ENCODE peak calls at places on chromosomes 3 and 15, in ten cellular contexts. V, T, U, D, R, O, A, J, P and I are unnamed samples.

GRCh38 chr3:54087581-54088410 is 34.6 kb upstream of the CACNA2D3 start:
- DNase-seq in A (no peak), O (peak), J (no peak), U (peak), R (peak), P (no peak), T (peak), D (no peak), V (peak), I (no peak)

GRCh38 chr15:74174966-74175270 is 1.4 kb downstream of the ISLR start:
- DNase-seq in D (no peak), A (no peak), V (no peak), P (peak), R (no peak), U (no peak), O (peak), T (no peak), J (no peak), I (no peak)

GRCh38 chr3:55000546-55000945 is 72.7 kb upstream of the LRTM1 start:
- DNase-seq in D (no peak), R (peak), V (no peak), O (no peak), J (no peak), A (no peak), T (peak), P (no peak), U (peak), I (peak)

GRCh38 chr15:33612721-33613304 is 302.0 kb downstream of the RYR3 start:
- DNase-seq in A (no peak), U (no peak), O (peak), R (no peak), V (no peak), D (no peak), J (no peak), T (no peak), P (no peak), I (no peak)

GRCh38 chr3:32423534-32423933 is 31.9 kb downstream of the CMTM7 start:
- DNase-seq in D (no peak), R (no peak), A (no peak), T (no peak), V (no peak), J (no peak), P (no peak), O (no peak), U (no peak), I (no peak)

GRCh38 chr15:31974855-31975421 is 55.4 kb upstream of the CHRNA7 start:
- DNase-seq in P (no peak), T (peak), R (peak), O (peak), A (peak), V (peak), D (peak), J (no peak), U (peak), I (peak)

GRCh38 chr3:158768361-158768787 is 33.5 kb upstream of the MFSD1 start:
- DNase-seq in R (peak), V (peak), D (no peak), O (peak), A (no peak), P (no peak), T (peak), J (no peak), U (peak), I (peak)

GRCh38 chr15:81387629-81388430 is 13.8 kb upstream of the TMC3 start:
- DNase-seq in P (no peak), U (no peak), A (no peak), R (no peak), V (no peak), J (no peak), O (no peak), D (no peak), T (no peak), I (no peak)

GRCh38 chr3:4271834-4272233 is 31.3 kb upstream of the SETMAR start:
- DNase-seq in R (peak), U (peak), V (no peak), O (no peak), P (no peak), D (peak), T (no peak), J (peak), A (peak), I (peak)

GRCh38 chr3:11764931-11765363 is 81.7 kb downstream of the TAMM41 start:
- DNase-seq in T (no peak), J (peak), D (no peak), U (peak), A (no peak), R (peak), V (no peak), P (no peak), O (no peak), I (peak)

GRCh38 chr3:39378092-39378491 is 5.1 kb upstream of the SLC25A38 start:
- DNase-seq in O (peak), A (peak), J (peak), R (peak), V (peak), D (peak), U (peak), P (no peak), T (peak), I (peak)

GRCh38 chr3:38548154-38548931 is 52.2 kb downstream of the EXOG start:
- DNase-seq in V (no peak), D (no peak), P (no peak), U (no peak), O (peak), J (no peak), R (no peak), A (no peak), T (peak), I (no peak)

GRCh38 chr3:171286580-171287249 is 173.5 kb downstream of the TNIK start:
- DNase-seq in A (peak), P (no peak), V (no peak), J (no peak), D (no peak), U (peak), T (no peak), O (no peak), R (peak), I (peak)

GRCh38 chr3:150377601-150378466 is 30.3 kb upstream of the TSC22D2 start:
- DNase-seq in U (no peak), J (no peak), A (no peak), T (no peak), V (no peak), R (no peak), O (no peak), P (no peak), D (no peak), I (peak)

GRCh38 chr3:16840111-16840444 is 44.7 kb upstream of the PLCL2 start:
- DNase-seq in J (no peak), R (no peak), V (no peak), P (no peak), D (no peak), O (no peak), A (no peak), U (no peak), T (no peak), I (peak)

GRCh38 chr15:80619677-80620076 is 75.4 kb upstream of the ABHD17C start:
- DNase-seq in J (no peak), T (no peak), V (no peak), R (peak), A (no peak), P (no peak), U (peak), D (no peak), O (no peak), I (peak)

GRCh38 chr3:60186359-60186758 is 1064.9 kb downstream of the FHIT start:
- DNase-seq in P (no peak), J (no peak), T (no peak), A (no peak), R (no peak), O (no peak), U (no peak), D (no peak), V (no peak), I (no peak)

GRCh38 chr3:152109038-152109437 is 159.7 kb upstream of the MBNL1 start:
- DNase-seq in J (no peak), U (no peak), V (no peak), A (no peak), R (no peak), O (no peak), T (no peak), P (no peak), D (no peak), I (no peak)

GRCh38 chr3:55647086-55647485 is 160.0 kb upstream of the WNT5A start:
- DNase-seq in U (no peak), R (no peak), O (no peak), D (no peak), J (no peak), T (no peak), P (no peak), A (no peak), V (no peak), I (no peak)

GRCh38 chr3:47425959-47426358 is 45.1 kb downstream of the PTPN23 start:
- DNase-seq in A (no peak), P (no peak), V (no peak), J (no peak), R (no peak), T (no peak), O (peak), D (no peak), U (no peak), I (no peak)

GRCh38 chr3:11610044-11610671 is 33.6 kb downstream of the VGLL4 start:
- DNase-seq in J (no peak), U (peak), O (no peak), T (no peak), D (peak), V (no peak), R (peak), P (no peak), A (no peak), I (peak)

GRCh38 chr3:147411235-147411607 is 2.1 kb downstream of the ZIC1 start:
- DNase-seq in O (peak), R (peak), P (no peak), J (no peak), A (no peak), T (no peak), V (no peak), U (peak), D (no peak), I (peak)

GRCh38 chr3:183845608-183846288 is 20.4 kb upstream of the MAP6D1 start:
- DNase-seq in J (no peak), T (no peak), U (no peak), P (no peak), O (no peak), A (no peak), V (no peak), D (no peak), R (no peak), I (no peak)

GRCh38 chr15:44102675-44103254 is 92.3 kb downstream of the FRMD5 start:
- DNase-seq in U (peak), P (peak), T (peak), R (peak), A (no peak), D (peak), O (no peak), J (peak), V (no peak), I (peak)

GRCh38 chr3:59052803-59053411 is 3.1 kb upstream of the CFAP20DC start:
- DNase-seq in D (no peak), P (no peak), V (no peak), A (peak), O (peak), R (peak), T (peak), U (peak), J (peak), I (peak)

GRCh38 chr3:63964287-63965073 is 52.3 kb upstream of the SCAANT1 start:
- DNase-seq in D (no peak), O (no peak), J (no peak), T (peak), P (no peak), R (no peak), V (no peak), U (no peak), A (no peak), I (no peak)

GRCh38 chr3:70179111-70179510 is 133.3 kb downstream of the MDFIC2 start:
- DNase-seq in P (no peak), R (no peak), A (no peak), D (no peak), T (no peak), V (no peak), U (no peak), J (no peak), O (no peak), I (no peak)

GRCh38 chr15:84034831-84035753 is 200.5 kb upstream of the GOLGA6L4 start:
- DNase-seq in P (no peak), V (peak), O (peak), T (peak), D (no peak), J (peak), U (peak), R (peak), A (peak), I (peak)

GRCh38 chr3:158105124-158105709 is 1.0 kb downstream of the SHOX2 start:
- DNase-seq in V (peak), J (no peak), R (no peak), O (peak), T (no peak), A (peak), P (no peak), D (peak), U (no peak), I (no peak)

GRCh38 chr3:87900061-87900460 is 158.7 kb downstream of the CGGBP1 start:
- DNase-seq in O (no peak), A (peak), D (no peak), T (no peak), J (no peak), R (no peak), P (no peak), V (no peak), U (no peak), I (no peak)

GRCh38 chr3:183268361-183268760 is 15.3 kb downstream of the B3GNT5 start:
- DNase-seq in V (no peak), U (no peak), D (no peak), P (no peak), T (no peak), J (no peak), O (no peak), R (no peak), A (no peak), I (no peak)

GRCh38 chr15:49279481-49280186 is 109.6 kb downstream of the GALK2 start:
- DNase-seq in J (no peak), O (no peak), D (no peak), V (no peak), A (no peak), P (no peak), T (no peak), R (no peak), U (no peak), I (no peak)

GRCh38 chr3:169091196-169091595 is 572.3 kb downstream of the MECOM start:
- DNase-seq in V (no peak), T (no peak), O (no peak), P (no peak), U (peak), R (peak), A (no peak), D (no peak), J (no peak), I (peak)

GRCh38 chr3:193853511-193854219 is 260.7 kb downstream of the OPA1 start:
- DNase-seq in R (no peak), T (no peak), D (no peak), A (no peak), O (no peak), V (no peak), J (no peak), U (no peak), P (no peak), I (no peak)

GRCh38 chr3:77370413-77370812 is 330.5 kb downstream of the ROBO2 start:
- DNase-seq in P (peak), R (peak), T (no peak), J (no peak), U (peak), D (no peak), V (no peak), A (no peak), O (no peak), I (no peak)
- TF ChIP-seq CTCF in P (no peak), R (no peak), T (no peak), J (no peak), U (no peak), D (no peak), V (no peak), A (no peak), O (no peak), I (no peak)

GRCh38 chr3:42190701-42191442 is 75.1 kb downstream of the CCK start:
- DNase-seq in R (peak), T (peak), V (peak), J (peak), A (peak), O (peak), U (peak), D (peak), P (no peak), I (peak)

GRCh38 chr3:42189071-42189470 is 76.9 kb downstream of the CCK start:
- DNase-seq in V (no peak), A (no peak), U (no peak), P (no peak), D (no peak), J (no peak), T (no peak), R (no peak), O (no peak), I (no peak)

GRCh38 chr3:42192334-42193200 is 73.4 kb downstream of the CCK start:
- DNase-seq in T (no peak), D (no peak), R (peak), P (no peak), A (no peak), J (no peak), V (no peak), U (no peak), O (no peak), I (no peak)

GRCh38 chr3:42189746-42190145 is 76.2 kb downstream of the CCK start:
- DNase-seq in O (no peak), J (no peak), U (peak), P (no peak), V (no peak), A (no peak), T (no peak), D (no peak), R (no peak), I (peak)

DNA sequence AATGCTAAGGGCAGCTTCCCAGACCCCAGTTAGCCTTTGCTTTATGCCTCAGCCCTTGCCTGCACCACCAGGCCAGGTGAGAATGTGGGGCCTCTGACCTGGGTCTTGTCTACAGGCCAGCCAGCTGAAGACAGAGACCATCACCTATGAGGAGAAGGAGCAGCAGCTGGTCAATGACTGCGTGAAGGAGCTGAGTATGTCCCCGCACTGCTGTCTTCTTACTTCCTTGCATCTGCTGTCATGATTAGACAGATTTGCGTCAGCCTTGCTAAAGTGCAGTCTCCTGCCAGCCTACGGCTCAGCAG is 74.6 kb downstream of the CCK start:
- DNase-seq in P (no peak), R (no peak), T (no peak), O (no peak), J (no peak), U (no peak), D (no peak), V (no peak), A (no peak), I (no peak)
- TF ChIP-seq CTCF in P (peak), R (no peak), T (no peak), O (peak), J (no peak), U (no peak), D (peak), V (peak), A (no peak), I (no peak)

DNA sequence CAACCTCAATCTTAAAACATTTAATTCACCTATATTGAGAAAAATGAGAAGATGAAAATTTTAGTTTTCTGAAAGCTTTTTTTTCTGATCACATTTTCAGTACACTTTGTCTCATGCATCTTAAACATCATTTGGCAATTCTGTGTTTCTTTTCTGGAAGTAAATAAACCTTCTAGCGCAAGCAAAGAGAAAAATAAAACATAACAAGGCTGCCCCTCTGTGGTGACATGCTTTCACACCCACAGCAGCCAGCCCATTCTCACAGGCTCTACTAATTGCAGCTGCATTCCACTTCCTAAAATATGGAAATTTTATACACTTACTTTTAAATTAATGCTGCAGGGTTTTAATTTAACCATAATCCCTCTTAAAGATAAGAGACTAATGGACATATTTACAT is 90.0 kb downstream of the NEK10 start:
- DNase-seq in V (no peak), D (no peak), J (no peak), T (peak), R (peak), P (no peak), U (peak), A (no peak), O (peak), I (peak)
- TF ChIP-seq CTCF in V (no peak), D (peak), J (peak), T (peak), R (peak), P (peak), U (peak), A (peak), O (peak), I (peak)

GRCh38 chr3:108301695-108302404 is 5.5 kb downstream of the HHLA2 start:
- DNase-seq in D (no peak), U (no peak), V (no peak), J (no peak), A (no peak), R (no peak), T (no peak), P (no peak), O (no peak), I (peak)
- TF ChIP-seq CTCF in D (no peak), U (no peak), V (no peak), J (no peak), A (no peak), R (no peak), T (no peak), P (no peak), O (no peak), I (no peak)

GRCh38 chr3:115281697-115282685 is 134.9 kb upstream of the ZBTB20 start:
- DNase-seq in D (no peak), A (no peak), T (no peak), V (no peak), R (no peak), P (no peak), J (no peak), U (no peak), O (no peak), I (no peak)

GRCh38 chr3:115275897-115276296 is 128.8 kb upstream of the ZBTB20 start:
- DNase-seq in J (no peak), V (no peak), T (no peak), O (no peak), A (no peak), D (no peak), U (peak), P (no peak), R (peak), I (peak)

GRCh38 chr3:115285001-115285400 is 137.9 kb upstream of the ZBTB20 start:
- DNase-seq in V (no peak), U (no peak), P (no peak), O (no peak), J (no peak), T (no peak), A (no peak), R (no peak), D (no peak), I (no peak)

GRCh38 chr3:115279939-115280338 is 132.9 kb upstream of the ZBTB20 start:
- DNase-seq in J (no peak), U (peak), T (no peak), A (no peak), P (no peak), D (no peak), V (no peak), R (peak), O (no peak), I (peak)

GRCh38 chr3:115280531-115280930 is 133.4 kb upstream of the ZBTB20 start:
- DNase-seq in R (peak), P (no peak), T (no peak), V (no peak), A (no peak), J (no peak), U (peak), D (no peak), O (no peak), I (peak)
- TF ChIP-seq CTCF in R (no peak), P (no peak), T (no peak), V (no peak), A (no peak), J (no peak), U (no peak), D (no peak), O (no peak), I (no peak)

GRCh38 chr15:79166311-79166955 is 75.9 kb upstream of the RASGRF1 start:
- DNase-seq in D (no peak), V (no peak), U (no peak), T (no peak), P (peak), O (peak), J (no peak), A (no peak), R (no peak), I (no peak)

GRCh38 chr15:79169531-79170123 is 79.0 kb upstream of the RASGRF1 start:
- DNase-seq in D (no peak), J (no peak), P (no peak), A (no peak), R (peak), T (no peak), U (peak), V (no peak), O (no peak), I (peak)

GRCh38 chr15:79170256-79170664 is 79.7 kb upstream of the RASGRF1 start:
- DNase-seq in V (no peak), O (no peak), A (no peak), D (no peak), T (no peak), U (peak), J (no peak), R (peak), P (peak), I (peak)

GRCh38 chr15:79167776-79168175 is 77.2 kb upstream of the RASGRF1 start:
- DNase-seq in U (no peak), O (peak), R (no peak), P (no peak), V (no peak), J (no peak), D (no peak), T (no peak), A (no peak), I (no peak)

DNA sequence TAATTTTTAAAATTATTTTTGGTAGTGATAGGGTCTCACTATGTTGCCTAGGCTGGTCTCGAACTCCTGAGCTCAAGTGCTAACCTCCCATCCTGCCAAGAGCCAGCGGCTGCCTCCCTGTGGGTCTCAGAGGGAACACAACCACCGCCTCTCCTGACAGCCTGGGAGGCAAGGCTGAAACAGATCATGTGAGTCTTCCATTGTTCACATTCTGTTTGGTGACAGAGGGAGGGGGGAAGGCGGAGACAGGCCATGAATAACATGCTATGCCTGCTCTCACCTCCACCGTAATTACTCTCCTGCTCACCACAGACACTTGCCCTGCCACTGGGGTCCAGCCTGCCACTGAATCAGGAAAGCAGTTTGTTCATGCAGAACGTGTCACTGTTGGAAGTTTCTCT is 78.3 kb upstream of the RASGRF1 start:
- DNase-seq in D (no peak), A (no peak), U (peak), R (peak), O (peak), J (peak), T (peak), P (peak), V (peak), I (peak)
- TF ChIP-seq CTCF in D (peak), A (no peak), U (peak), R (peak), O (peak), J (peak), T (no peak), P (no peak), V (no peak), I (peak)